ENCODE peak calls at places on chromosomes 6 and 20, in nine cellular contexts. X is stomach, R is sigmoid colon, L is breast epithelium, Q is ovary, T is uterus, B is IMR-90, Z is testis, A is H1. U is an unnamed sample.

GRCh38 chr6:12288844-12289654 is 1.1 kb upstream of the EDN1 start:
- DNase-seq in B (peak; percentile 74), Q (peak; percentile 35), L (no peak), A (peak; percentile 77), R (no peak), T (no peak), X (peak; percentile 62), Z (peak; percentile 80), U (no peak)

GRCh38 chr20:48671141-48671540 is 156.7 kb downstream of the PREX1 start:
- DNase-seq in X (no peak), R (no peak), L (no peak), Z (no peak), T (no peak), Q (no peak), A (no peak), B (no peak), U (no peak)

GRCh38 chr6:16669227-16669626 is 92.0 kb downstream of the ATXN1 start:
- DNase-seq in A (no peak), R (no peak), Z (no peak), B (peak; percentile 65), X (peak; percentile 34), L (no peak), T (no peak), Q (no peak), U (no peak)

GRCh38 chr6:157029980-157030690 is 253.0 kb downstream of the ARID1B start:
- DNase-seq in R (no peak), Q (no peak), L (no peak), A (no peak), T (no peak), X (no peak), Z (no peak), B (no peak), U (no peak)

GRCh38 chr6:11767458-11767857 is 11.1 kb downstream of the ADTRP start:
- DNase-seq in R (no peak), B (no peak), Z (no peak), L (no peak), X (no peak), A (no peak), T (no peak), Q (no peak), U (no peak)

GRCh38 chr6:29792123-29793035 is 35.2 kb upstream of the HLA-G start:
- DNase-seq in B (no peak), L (peak; percentile 68), A (peak; percentile 92), R (peak; percentile 84), Q (peak; percentile 51), Z (peak; percentile 67), X (peak; percentile 64), T (peak; percentile 34), U (peak; percentile 75)

GRCh38 chr20:32497589-32498224 is 87.4 kb downstream of the NOL4L start:
- DNase-seq in A (no peak), R (peak; percentile 60), B (no peak), Q (no peak), L (no peak), T (no peak), Z (no peak), X (no peak), U (no peak)

GRCh38 chr6:89385156-89385667 is 26.9 kb downstream of the RRAGD start:
- DNase-seq in A (peak; percentile 37), T (peak; percentile 43), X (no peak), Q (no peak), L (no peak), Z (no peak), R (peak; percentile 77), B (no peak), U (no peak)

GRCh38 chr6:163340201-163340887 is 74.2 kb upstream of the QKI start:
- DNase-seq in A (no peak), Z (no peak), B (no peak), R (no peak), L (no peak), T (no peak), Q (no peak), X (no peak), U (no peak)

GRCh38 chr6:51098801-51099200 is 280.1 kb downstream of the TFAP2B start:
- DNase-seq in R (no peak), L (no peak), Z (no peak), Q (no peak), A (no peak), B (no peak), T (no peak), X (no peak), U (no peak)

GRCh38 chr20:25538838-25539665 is 46.3 kb downstream of the NINL start:
- DNase-seq in R (no peak), T (no peak), Q (no peak), L (no peak), X (no peak), A (no peak), Z (no peak), B (no peak), U (no peak)

GRCh38 chr20:46558511-46558959 is 8.1 kb upstream of the OCSTAMP start:
- DNase-seq in B (peak; percentile 98), T (peak; percentile 25), R (no peak), L (no peak), Q (no peak), Z (peak; percentile 37), X (peak; percentile 62), A (no peak), U (no peak)

GRCh38 chr20:23669866-23670265 is 19.0 kb downstream of the CST4 start:
- DNase-seq in Z (no peak), R (no peak), X (no peak), A (no peak), B (no peak), L (no peak), Q (no peak), T (no peak), U (no peak)

GRCh38 chr20:23671479-23671878 is 17.4 kb downstream of the CST4 start:
- DNase-seq in R (no peak), Q (no peak), L (no peak), X (no peak), B (no peak), T (no peak), A (no peak), Z (no peak), U (no peak)

GRCh38 chr20:23673209-23673608 is 15.6 kb downstream of the CST4 start:
- DNase-seq in A (no peak), R (no peak), Z (no peak), Q (no peak), B (no peak), L (no peak), T (no peak), X (no peak), U (no peak)

GRCh38 chr20:23670361-23670760 is 18.5 kb downstream of the CST4 start:
- DNase-seq in L (no peak), T (no peak), R (no peak), X (no peak), Q (no peak), B (no peak), A (no peak), Z (no peak), U (no peak)

DNA sequence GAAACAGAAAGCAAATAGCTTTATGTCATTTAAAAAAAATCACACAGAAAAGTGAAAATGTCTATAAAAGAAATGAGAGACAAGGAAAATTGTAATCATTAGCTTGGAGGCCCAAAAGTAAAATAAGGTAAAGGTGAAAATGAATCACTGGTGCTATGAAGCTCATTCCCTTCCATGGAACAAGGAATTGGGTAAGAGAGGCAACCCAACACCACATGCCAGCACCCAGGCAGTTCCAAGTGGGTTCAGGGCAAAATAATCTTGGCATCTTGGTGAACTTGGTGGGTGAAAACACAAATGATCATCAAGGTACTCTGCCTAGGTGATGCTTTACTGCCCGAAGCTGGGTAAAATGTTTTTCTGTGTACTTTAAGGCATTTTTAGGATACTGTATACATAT is 16.7 kb downstream of the CST4 start:
- DNase-seq in L (no peak), Z (no peak), A (no peak), T (no peak), X (no peak), B (no peak), R (no peak), Q (no peak), U (no peak)
- TF ChIP-seq POLR2A in L (no peak), Z (no peak), A (no peak), T (no peak), X (no peak), B (no peak), R (no peak), Q (no peak), U (no peak)

GRCh38 chr6:84773133-84773430 is 8.7 kb upstream of the TBX18 start:
- DNase-seq in X (no peak), B (no peak), Q (no peak), T (no peak), L (no peak), R (no peak), A (no peak), Z (no peak), U (no peak)
- H3K4me3 ChIP-seq in X (no peak overlapping the region), B (no peak overlapping the region), Q (no peak overlapping the region), T (no peak overlapping the region), L (peak overlapping the region; percentile 73), R (no peak overlapping the region), A (peak overlapping the region; percentile 40), Z (peak overlapping the region; percentile 53), U (peak overlapping the region; percentile 45)

GRCh38 chr6:52262620-52263344 is 18.5 kb upstream of the IL17F start:
- DNase-seq in L (no peak), T (no peak), X (no peak), Z (no peak), R (no peak), Q (no peak), B (no peak), A (no peak), U (no peak)

GRCh38 chr6:52263709-52264320 is 19.5 kb upstream of the IL17F start:
- DNase-seq in A (peak; percentile 75), Z (peak; percentile 67), Q (peak; percentile 68), X (peak; percentile 62), R (no peak), B (peak; percentile 74), L (no peak), T (peak; percentile 30), U (peak; percentile 69)

GRCh38 chr6:52255434-52255833 is 11.1 kb upstream of the IL17F start:
- DNase-seq in T (no peak), Z (no peak), X (no peak), Q (no peak), B (no peak), L (no peak), R (no peak), A (no peak), U (no peak)

GRCh38 chr6:52261229-52261628 is 16.9 kb upstream of the IL17F start:
- DNase-seq in A (no peak), Z (no peak), Q (no peak), B (peak; percentile 87), L (no peak), R (no peak), X (no peak), T (no peak), U (no peak)

DNA sequence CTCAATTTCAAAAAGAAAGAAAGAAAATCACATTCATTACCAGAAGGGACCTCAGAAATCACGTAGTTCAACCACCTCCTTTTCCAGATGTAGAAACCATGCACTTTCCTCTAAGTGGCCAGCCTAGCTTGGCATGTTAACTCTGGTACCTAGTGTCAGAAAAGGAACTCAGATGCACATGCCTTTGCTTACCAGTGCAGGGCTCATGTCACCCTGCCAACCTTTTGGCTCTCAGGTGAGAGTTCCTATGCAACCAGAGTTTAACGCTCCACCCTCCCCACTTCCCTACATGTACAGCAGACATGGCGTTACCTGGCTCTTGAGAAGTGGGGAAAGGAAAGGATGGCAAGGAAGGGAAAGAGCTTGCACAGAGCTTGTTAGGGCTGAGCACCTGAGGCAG is 16.3 kb upstream of the IL17F start:
- DNase-seq in X (no peak), Z (no peak), Q (no peak), L (no peak), R (no peak), A (no peak), T (no peak), B (no peak), U (no peak)
- TF ChIP-seq POLR2A in X (no peak), Z (no peak), Q (no peak), L (no peak), R (no peak), A (peak; percentile 38), T (no peak), B (no peak), U (no peak)

GRCh38 chr20:30815577-30816181 is 441.8 kb upstream of the DEFB115 start:
- DNase-seq in B (no peak), A (no peak), X (no peak), R (no peak), Q (no peak), L (no peak), T (no peak), Z (no peak), U (no peak)
- H3K4me3 ChIP-seq in B (no peak overlapping the region), A (no peak overlapping the region), X (no peak overlapping the region), R (no peak overlapping the region), Q (no peak overlapping the region), L (no peak overlapping the region), T (no peak overlapping the region), Z (no peak overlapping the region), U (no peak overlapping the region)